ENCODE peak calls at places on chromosome 16, in six cellular contexts. One of them, this sample, is unnamed.
A peak's percentile ranks its signal among the peaks of the same experiment; 100 is the strongest.

GRCh38 chr16:66287916-66288315 is 78.6 kb upstream of the CDH5 start:
- DNase-seq in H1: no peak
- DNase-seq in IMR-90: no peak
- DNase-seq in trophoblast cell: no peak
- DNase-seq in neuronal stem cell: no peak
- DNase-seq in mesendoderm: no peak
- DNase-seq in this sample: peak; percentile 16

GRCh38 chr16:70740919-70741778 is 55.3 kb upstream of the MTSS2 start:
- DNase-seq in H1: no peak
- DNase-seq in IMR-90: peak; percentile 87
- DNase-seq in trophoblast cell: no peak
- DNase-seq in neuronal stem cell: no peak
- DNase-seq in mesendoderm: no peak
- DNase-seq in this sample: no peak

GRCh38 chr16:82995927-82996441 is 369.2 kb downstream of the CDH13 start:
- DNase-seq in H1: no peak
- DNase-seq in IMR-90: peak; percentile 88
- DNase-seq in trophoblast cell: no peak
- DNase-seq in neuronal stem cell: no peak
- DNase-seq in mesendoderm: no peak
- DNase-seq in this sample: no peak

GRCh38 chr16:47320546-47321315 is 140.1 kb downstream of the ITFG1 start:
- DNase-seq in H1: no peak
- DNase-seq in IMR-90: peak; percentile 65
- DNase-seq in trophoblast cell: no peak
- DNase-seq in neuronal stem cell: no peak
- DNase-seq in mesendoderm: no peak
- DNase-seq in this sample: no peak

GRCh38 chr16:53412549-53412948 is 21.7 kb upstream of the RBL2 start:
- DNase-seq in H1: no peak
- DNase-seq in IMR-90: no peak
- DNase-seq in trophoblast cell: no peak
- DNase-seq in neuronal stem cell: no peak
- DNase-seq in mesendoderm: no peak
- DNase-seq in this sample: no peak

GRCh38 chr16:50821586-50821985 is 79.7 kb downstream of the CYLD start:
- DNase-seq in H1: no peak
- DNase-seq in IMR-90: peak; percentile 23
- DNase-seq in trophoblast cell: no peak
- DNase-seq in neuronal stem cell: no peak
- DNase-seq in mesendoderm: peak; percentile 36
- DNase-seq in this sample: no peak

GRCh38 chr16:26885674-26886073 is 181.1 kb upstream of the C16orf82 start:
- DNase-seq in H1: no peak
- DNase-seq in IMR-90: no peak
- DNase-seq in trophoblast cell: no peak
- DNase-seq in neuronal stem cell: no peak
- DNase-seq in mesendoderm: no peak
- DNase-seq in this sample: no peak

GRCh38 chr16:66130296-66130910 is 236.1 kb upstream of the CDH5 start:
- DNase-seq in H1: no peak
- DNase-seq in IMR-90: peak; percentile 92
- DNase-seq in trophoblast cell: no peak
- DNase-seq in neuronal stem cell: no peak
- DNase-seq in mesendoderm: peak; percentile 30
- DNase-seq in this sample: no peak

GRCh38 chr16:51994597-51994996 is 552.3 kb downstream of the TOX3 start:
- DNase-seq in H1: no peak
- DNase-seq in IMR-90: no peak
- DNase-seq in trophoblast cell: peak; percentile 54
- DNase-seq in neuronal stem cell: no peak
- DNase-seq in mesendoderm: no peak
- DNase-seq in this sample: no peak

GRCh38 chr16:83473109-83473508 is 334.7 kb upstream of the HSBP1 start:
- DNase-seq in H1: no peak
- DNase-seq in IMR-90: peak; percentile 34
- DNase-seq in trophoblast cell: no peak
- DNase-seq in neuronal stem cell: no peak
- DNase-seq in mesendoderm: no peak
- DNase-seq in this sample: peak; percentile 1

GRCh38 chr16:1964046-1964505 is 550 bp downstream of the RPS2 start:
- DNase-seq in H1: no peak
- DNase-seq in IMR-90: no peak
- DNase-seq in trophoblast cell: no peak
- DNase-seq in neuronal stem cell: no peak
- DNase-seq in mesendoderm: peak; percentile 34
- DNase-seq in this sample: no peak

GRCh38 chr16:89721644-89722391 is 481 bp downstream of the ZNF276 start:
- DNase-seq in H1: no peak
- DNase-seq in IMR-90: peak; percentile 34
- DNase-seq in trophoblast cell: no peak
- DNase-seq in neuronal stem cell: no peak
- DNase-seq in mesendoderm: peak; percentile 49
- DNase-seq in this sample: no peak

GRCh38 chr16:69204106-69204655 is 17.2 kb downstream of the SNTB2 start:
- DNase-seq in H1: no peak
- DNase-seq in IMR-90: no peak
- DNase-seq in trophoblast cell: no peak
- DNase-seq in neuronal stem cell: no peak
- DNase-seq in mesendoderm: no peak
- DNase-seq in this sample: no peak

GRCh38 chr16:69166221-69166833 is 20.6 kb upstream of the SNTB2 start:
- DNase-seq in H1: no peak
- DNase-seq in IMR-90: peak; percentile 82
- DNase-seq in trophoblast cell: no peak
- DNase-seq in neuronal stem cell: no peak
- DNase-seq in mesendoderm: no peak
- DNase-seq in this sample: no peak

GRCh38 chr16:81521141-81521626 is 76.6 kb downstream of the CMIP start:
- DNase-seq in H1: no peak
- DNase-seq in IMR-90: no peak
- DNase-seq in trophoblast cell: no peak
- DNase-seq in neuronal stem cell: no peak
- DNase-seq in mesendoderm: peak; percentile 49
- DNase-seq in this sample: no peak

GRCh38 chr16:4795181-4795827 is at the start of gene SMIM22:
- DNase-seq in H1: no peak
- DNase-seq in IMR-90: no peak
- DNase-seq in trophoblast cell: no peak
- DNase-seq in neuronal stem cell: no peak
- DNase-seq in mesendoderm: no peak
- DNase-seq in this sample: no peak

GRCh38 chr16:86512860-86513470 is 2.6 kb downstream of the FOXF1 start:
- DNase-seq in H1: no peak
- DNase-seq in IMR-90: peak; percentile 56
- DNase-seq in trophoblast cell: no peak
- DNase-seq in neuronal stem cell: peak; percentile 15
- DNase-seq in mesendoderm: peak; percentile 55
- DNase-seq in this sample: peak; percentile 51

GRCh38 chr16:86513471-86514277 is 3.3 kb downstream of the FOXF1 start:
- DNase-seq in H1: no peak
- DNase-seq in IMR-90: no peak
- DNase-seq in trophoblast cell: no peak
- DNase-seq in neuronal stem cell: peak; percentile 21
- DNase-seq in mesendoderm: peak; percentile 27
- DNase-seq in this sample: no peak

GRCh38 chr16:86510465-86511261 is at the start of gene FOXF1:
- DNase-seq in H1: no peak
- DNase-seq in IMR-90: peak; percentile 83
- DNase-seq in trophoblast cell: no peak
- DNase-seq in neuronal stem cell: peak; percentile 32
- DNase-seq in mesendoderm: peak; percentile 72
- DNase-seq in this sample: peak; percentile 66

GRCh38 chr16:86511317-86512161 is 1.2 kb downstream of the FOXF1 start:
- DNase-seq in H1: no peak
- DNase-seq in IMR-90: peak; percentile 31
- DNase-seq in trophoblast cell: no peak
- DNase-seq in neuronal stem cell: peak; percentile 17
- DNase-seq in mesendoderm: peak; percentile 27
- DNase-seq in this sample: peak; percentile 44

GRCh38 chr16:86512301-86512859 is 2.1 kb downstream of the FOXF1 start:
- DNase-seq in H1: no peak
- DNase-seq in IMR-90: peak; percentile 25
- DNase-seq in trophoblast cell: no peak
- DNase-seq in neuronal stem cell: peak; percentile 31
- DNase-seq in mesendoderm: peak; percentile 73
- DNase-seq in this sample: peak; percentile 57
- H3K4ac ChIP-seq in H1: no peak overlapping the region
- H3K4ac ChIP-seq in IMR-90: peak overlapping the region; percentile 89
- H3K4ac ChIP-seq in trophoblast cell: no peak overlapping the region
- H3K4ac ChIP-seq in neuronal stem cell: peak overlapping the region; percentile 66
- H3K4ac ChIP-seq in mesendoderm: no peak overlapping the region
- H3K4ac ChIP-seq in this sample: no peak overlapping the region

GRCh38 chr16:56609463-56609921 is 1.1 kb downstream of the MT2A start:
- DNase-seq in H1: no peak
- DNase-seq in IMR-90: peak; percentile 92
- DNase-seq in trophoblast cell: peak; percentile 28
- DNase-seq in neuronal stem cell: no peak
- DNase-seq in mesendoderm: no peak
- DNase-seq in this sample: no peak

GRCh38 chr16:56611281-56611833 is 3.0 kb downstream of the MT2A start:
- DNase-seq in H1: no peak
- DNase-seq in IMR-90: peak; percentile 67
- DNase-seq in trophoblast cell: no peak
- DNase-seq in neuronal stem cell: no peak
- DNase-seq in mesendoderm: no peak
- DNase-seq in this sample: no peak

GRCh38 chr16:56610017-56610608 is 1.7 kb downstream of the MT2A start:
- DNase-seq in H1: no peak
- DNase-seq in IMR-90: peak; percentile 97
- DNase-seq in trophoblast cell: peak; percentile 45
- DNase-seq in neuronal stem cell: no peak
- DNase-seq in mesendoderm: peak; percentile 32
- DNase-seq in this sample: no peak

GRCh38 chr16:56608876-56609462 is 585 bp downstream of the MT2A start:
- DNase-seq in H1: no peak
- DNase-seq in IMR-90: no peak
- DNase-seq in trophoblast cell: no peak
- DNase-seq in neuronal stem cell: no peak
- DNase-seq in mesendoderm: peak; percentile 55
- DNase-seq in this sample: no peak

DNA sequence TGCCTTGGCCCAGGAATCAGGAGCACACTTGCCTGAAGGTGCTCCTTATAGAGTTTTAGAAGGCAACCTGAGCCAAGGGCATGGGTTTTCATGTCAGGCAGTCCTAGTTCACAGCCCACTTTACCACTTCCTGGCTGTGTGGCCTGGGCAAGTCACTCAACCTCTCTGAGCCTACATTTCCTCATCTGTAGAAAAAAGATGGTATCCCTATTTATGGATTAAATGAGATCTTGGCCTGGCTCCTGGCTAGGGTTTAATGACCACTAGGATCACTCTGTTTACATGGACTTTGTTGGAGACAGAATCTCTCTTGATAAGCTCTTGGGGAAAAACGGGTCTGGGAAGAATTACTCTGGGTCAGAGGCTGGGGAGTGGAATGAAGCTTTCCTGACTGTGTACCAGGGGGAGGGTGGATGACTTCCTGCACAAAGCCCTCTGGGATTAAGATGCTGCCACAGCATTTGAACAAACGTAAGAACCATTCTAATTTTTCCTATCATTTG is 2.3 kb downstream of the MT2A start:
- DNase-seq in H1: no peak
- DNase-seq in IMR-90: peak; percentile 71
- DNase-seq in trophoblast cell: no peak
- DNase-seq in neuronal stem cell: no peak
- DNase-seq in mesendoderm: no peak
- DNase-seq in this sample: no peak
- H3K4ac ChIP-seq in H1: no peak overlapping the region
- H3K4ac ChIP-seq in IMR-90: peak overlapping the region; percentile 82
- H3K4ac ChIP-seq in trophoblast cell: no peak overlapping the region
- H3K4ac ChIP-seq in neuronal stem cell: no peak overlapping the region
- H3K4ac ChIP-seq in mesendoderm: no peak overlapping the region
- H3K4ac ChIP-seq in this sample: no peak overlapping the region

DNA sequence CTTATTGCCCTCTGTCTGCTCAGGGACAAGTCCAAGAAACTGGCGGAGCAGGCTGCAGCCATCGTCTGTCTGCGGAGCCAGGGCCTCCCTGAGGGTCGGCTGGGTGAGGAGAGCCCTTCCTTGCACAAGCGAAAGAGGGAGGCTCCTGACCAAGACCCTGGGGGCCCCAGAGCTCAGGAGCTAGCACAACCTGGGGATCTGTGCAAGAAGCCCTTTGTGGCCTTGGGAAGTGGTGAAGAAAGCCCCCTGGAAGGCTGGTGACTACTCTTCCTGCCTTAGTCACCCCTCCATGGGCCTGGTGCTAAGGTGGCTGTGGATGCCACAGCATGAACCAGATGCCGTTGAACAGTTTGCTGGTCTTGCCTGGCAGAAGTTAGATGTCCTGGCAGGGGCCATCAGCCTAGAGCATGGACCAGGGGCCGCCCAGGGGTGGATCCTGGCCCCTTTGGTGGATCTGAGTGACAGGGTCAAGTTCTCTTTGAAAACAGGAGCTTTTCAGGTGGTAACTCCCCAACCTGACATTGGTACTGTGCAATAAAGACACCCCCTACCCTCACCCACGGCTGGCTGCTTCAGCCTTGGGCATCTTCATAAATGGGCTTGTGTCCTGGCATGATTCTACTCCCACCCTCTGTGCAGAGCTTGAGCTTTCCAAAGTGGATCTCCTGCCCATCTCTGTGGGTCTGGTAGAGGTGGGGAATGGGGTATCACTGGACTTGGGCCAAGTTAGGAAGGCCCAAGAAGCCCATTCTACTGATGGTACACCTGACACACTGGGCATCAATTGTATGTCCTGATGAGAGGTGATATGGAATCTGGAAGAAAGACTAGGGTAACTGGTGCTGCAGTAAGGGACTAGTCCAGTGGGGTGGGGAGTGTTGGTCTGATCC is 6.2 kb upstream of the NFATC3 start:
- DNase-seq in H1: no peak
- DNase-seq in IMR-90: no peak
- DNase-seq in trophoblast cell: no peak
- DNase-seq in neuronal stem cell: no peak
- DNase-seq in mesendoderm: no peak
- DNase-seq in this sample: no peak
- H3K4ac ChIP-seq in H1: no peak overlapping the region
- H3K4ac ChIP-seq in IMR-90: peak overlapping the region; percentile 52
- H3K4ac ChIP-seq in trophoblast cell: no peak overlapping the region
- H3K4ac ChIP-seq in neuronal stem cell: no peak overlapping the region
- H3K4ac ChIP-seq in mesendoderm: no peak overlapping the region
- H3K4ac ChIP-seq in this sample: no peak overlapping the region

DNA sequence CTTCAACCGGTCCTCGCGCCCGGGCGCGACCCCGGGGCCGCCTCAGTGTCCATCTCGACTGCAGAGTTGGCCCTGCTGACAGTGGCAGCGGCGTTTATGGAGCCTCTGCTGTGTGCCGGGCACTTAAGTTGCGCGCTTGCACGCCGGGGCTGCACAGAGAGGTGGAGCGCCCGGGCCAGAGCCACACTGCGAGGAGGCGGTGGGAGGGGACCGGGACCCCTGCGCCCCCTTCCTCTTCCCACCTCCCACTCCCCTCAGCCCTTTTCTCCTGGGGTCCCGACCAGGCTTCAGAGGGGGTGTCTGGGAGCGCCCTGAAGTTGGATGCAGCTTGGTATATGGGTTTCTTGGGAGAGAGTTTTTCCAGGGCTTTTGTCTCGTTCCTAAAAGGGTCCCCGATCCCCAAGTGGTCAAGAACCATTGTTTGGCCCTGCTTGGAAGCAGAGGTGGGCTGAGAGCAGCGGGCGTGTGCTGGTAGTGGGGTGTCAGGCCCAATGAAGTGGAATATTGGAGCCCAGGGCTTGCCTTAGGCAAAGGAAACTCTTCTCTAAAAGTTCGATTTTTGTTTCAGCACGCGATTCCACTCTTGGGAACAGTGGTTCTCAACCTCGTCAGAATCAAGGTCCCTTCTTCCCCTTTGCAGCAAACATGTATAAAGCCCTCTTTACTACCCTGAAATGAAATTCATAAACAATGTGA is 605 bp downstream of the MRTFB start:
- DNase-seq in H1: no peak
- DNase-seq in IMR-90: no peak
- DNase-seq in trophoblast cell: peak; percentile 41
- DNase-seq in neuronal stem cell: peak; percentile 9
- DNase-seq in mesendoderm: no peak
- DNase-seq in this sample: peak; percentile 48
- H3K4ac ChIP-seq in H1: no peak overlapping the region
- H3K4ac ChIP-seq in IMR-90: peak overlapping the region; percentile 27
- H3K4ac ChIP-seq in trophoblast cell: peak overlapping the region; percentile 98
- H3K4ac ChIP-seq in neuronal stem cell: peak overlapping the region; percentile 90
- H3K4ac ChIP-seq in mesendoderm: peak overlapping the region; percentile 22
- H3K4ac ChIP-seq in this sample: no peak overlapping the region